ENCODE peak calls at places on chromosome 13, in eight cellular contexts. A, K, R, C, V, J, E and B are unnamed samples.

GRCh38 chr13:32977321-32977720 is 38.9 kb upstream of the KL start:
- DNase-seq in K (no peak), E (no peak), A (no peak), R (no peak), C (no peak), V (no peak), J (no peak), B (no peak)

GRCh38 chr13:91045351-91046034 is 302.0 kb upstream of the MIR17HG start:
- DNase-seq in K (no peak), E (peak), R (no peak), C (no peak), V (no peak), J (no peak), A (peak), B (no peak)

GRCh38 chr13:27201661-27202060 is 30.1 kb upstream of the USP12 start:
- DNase-seq in R (no peak), A (no peak), E (peak), J (no peak), K (no peak), C (no peak), V (no peak), B (no peak)

GRCh38 chr13:98022210-98022609 is 68.7 kb downstream of the IPO5 start:
- DNase-seq in A (no peak), R (no peak), J (peak), K (peak), C (no peak), E (peak), V (no peak), B (peak)

GRCh38 chr13:94595006-94595942 is 678 bp downstream of the TGDS start:
- DNase-seq in E (peak), R (no peak), C (no peak), A (no peak), V (no peak), J (no peak), K (no peak), B (no peak)

GRCh38 chr13:80341771-80342271 is 895 bp upstream of the SPRY2 start:
- DNase-seq in J (peak), R (no peak), E (peak), K (no peak), C (no peak), V (no peak), A (peak), B (peak)

GRCh38 chr13:28586585-28587540 is 72.1 kb upstream of the POMP start:
- DNase-seq in C (no peak), E (no peak), K (no peak), J (no peak), V (no peak), A (no peak), R (no peak), B (no peak)

GRCh38 chr13:79043208-79043607 is 362.8 kb downstream of the RBM26 start:
- DNase-seq in E (no peak), R (no peak), A (no peak), V (no peak), K (no peak), C (no peak), J (no peak), B (no peak)

GRCh38 chr13:37791699-37792098 is 77.9 kb downstream of the TRPC4 start:
- DNase-seq in J (no peak), C (no peak), E (no peak), K (no peak), R (no peak), A (no peak), V (no peak), B (no peak)

GRCh38 chr13:46181799-46182490 is at the start of gene LCP1:
- DNase-seq in R (peak), A (no peak), E (no peak), J (no peak), V (peak), K (no peak), C (peak), B (no peak)

GRCh38 chr13:57633950-57634828 is 2.6 kb downstream of the PCDH17 start:
- DNase-seq in J (peak), A (no peak), V (no peak), R (no peak), C (no peak), E (peak), K (peak), B (peak)

GRCh38 chr13:44131069-44131614 is 242.5 kb upstream of the SERP2 start:
- DNase-seq in J (no peak), E (no peak), A (no peak), V (no peak), R (no peak), C (no peak), K (no peak), B (peak)

GRCh38 chr13:103640617-103641016 is 574.4 kb upstream of the SLC10A2 start:
- DNase-seq in V (no peak), E (no peak), A (no peak), C (no peak), J (no peak), K (no peak), R (no peak), B (no peak)

GRCh38 chr13:40597735-40598365 is 68.6 kb downstream of the FOXO1 start:
- DNase-seq in C (no peak), V (no peak), R (no peak), K (no peak), E (no peak), A (no peak), J (no peak), B (no peak)

GRCh38 chr13:98220188-98220765 is 43.2 kb upstream of the RNF113B start:
- DNase-seq in R (no peak), K (no peak), J (no peak), A (no peak), E (peak), C (no peak), V (no peak), B (no peak)

GRCh38 chr13:36819811-36820140 is 754 bp downstream of the RFXAP start:
- DNase-seq in V (no peak), K (no peak), J (peak), C (no peak), E (peak), A (peak), R (peak), B (peak)

GRCh38 chr13:98368019-98368418 is 190.9 kb upstream of the RNF113B start:
- DNase-seq in K (no peak), A (no peak), J (no peak), E (peak), V (no peak), R (no peak), C (no peak), B (no peak)

GRCh38 chr13:45332831-45333219 is 8.2 kb downstream of the TPT1 start:
- DNase-seq in J (no peak), V (no peak), R (no peak), E (no peak), C (no peak), K (no peak), A (no peak), B (no peak)

GRCh38 chr13:99656843-99657506 is 155.7 kb downstream of the TM9SF2 start:
- DNase-seq in A (peak), C (no peak), K (no peak), J (no peak), R (no peak), V (peak), E (no peak), B (no peak)

GRCh38 chr13:46953331-46953730 is 56.5 kb upstream of the HTR2A start:
- DNase-seq in J (no peak), E (no peak), K (no peak), V (no peak), C (no peak), R (no peak), A (no peak), B (no peak)

GRCh38 chr13:31476266-31476665 is 263.1 kb upstream of the RXFP2 start:
- DNase-seq in K (no peak), R (no peak), C (no peak), E (peak), V (no peak), J (no peak), A (no peak), B (no peak)

GRCh38 chr13:100240109-100240779 is 151.4 kb downstream of the PCCA start:
- DNase-seq in E (no peak), A (no peak), C (no peak), K (no peak), V (no peak), J (no peak), R (no peak), B (no peak)

GRCh38 chr13:104805346-104805745 is 1730.1 kb downstream of the EFNB2 start:
- DNase-seq in R (no peak), E (no peak), J (no peak), K (no peak), C (no peak), V (no peak), A (no peak), B (no peak)

GRCh38 chr13:28037399-28037798 is 48.9 kb upstream of the URAD start:
- DNase-seq in J (no peak), A (no peak), C (no peak), K (no peak), V (no peak), E (no peak), R (no peak), B (no peak)

GRCh38 chr13:94761407-94761806 is 49.1 kb upstream of the SOX21 start:
- DNase-seq in E (peak), K (no peak), J (no peak), C (no peak), R (no peak), A (no peak), V (no peak), B (no peak)

GRCh38 chr13:93224545-93224944 is 2.1 kb upstream of the GPC6 start:
- DNase-seq in R (no peak), K (no peak), E (peak), C (no peak), A (peak), J (no peak), V (no peak), B (no peak)